ENCODE peak calls at places on chromosomes 7 and 10, in seven cellular contexts. I is neural crest cell; S is HFF-Myc; D is stimulated activated CD4-positive, alpha-beta T cell treated with anti-CD3 and anti-CD28 coated beads, Interleukin-2, amount 100 ng/mL, for 48 hours; O is HT1080; A is T-helper 17 cell; Q is islet precursor cell. K is an unnamed sample.
A peak's percentile ranks its signal among the peaks of the same experiment; 100 is the strongest.

GRCh38 chr7:26686448-26686981 is 177.9 kb downstream of the SKAP2 start:
- DNase-seq in I (no peak), S (no peak), D (no peak), O (peak; percentile 56), A (no peak), Q (peak; percentile 81), K (no peak)

GRCh38 chr7:368651-369475 is 78.9 kb downstream of the FOXL3 start:
- DNase-seq in I (no peak), S (no peak), D (no peak), O (no peak), A (no peak), Q (peak; percentile 64), K (peak; percentile 90)

GRCh38 chr7:118186491-118186890 is 2.5 kb downstream of the LSM8 start:
- DNase-seq in I (no peak), S (no peak), D (no peak), O (no peak), A (no peak), Q (no peak), K (no peak)

GRCh38 chr10:47183726-47184084 is 116.3 kb upstream of the GDF10 start:
- DNase-seq in I (no peak), S (no peak), D (no peak), O (no peak), A (no peak), Q (no peak), K (no peak)

GRCh38 chr10:7484456-7485266 is 73.8 kb upstream of the SFMBT2 start:
- DNase-seq in I (no peak), S (no peak), D (peak; percentile 22), O (no peak), A (peak; percentile 14), Q (peak; percentile 63), K (no peak)

GRCh38 chr10:83734278-83734677 is 405.0 kb upstream of the GHITM start:
- DNase-seq in I (no peak), S (no peak), D (no peak), O (no peak), A (no peak), Q (no peak), K (no peak)

GRCh38 chr10:96299383-96299782 is 4.9 kb upstream of the DNTT start:
- DNase-seq in I (no peak), S (no peak), D (no peak), O (no peak), A (no peak), Q (no peak), K (no peak)

GRCh38 chr7:15751191-15751701 is 64.8 kb upstream of the MEOX2 start:
- DNase-seq in I (no peak), S (no peak), D (no peak), O (no peak), A (no peak), Q (no peak), K (no peak)

GRCh38 chr10:119341236-119342016 is 134.1 kb downstream of the GRK5 start:
- DNase-seq in I (no peak), S (no peak), D (peak; percentile 22), O (peak; percentile 90), A (no peak), Q (peak; percentile 85), K (no peak)

GRCh38 chr10:521844-522243 is 167.6 kb downstream of the DIP2C start:
- DNase-seq in I (no peak), S (no peak), D (no peak), O (no peak), A (no peak), Q (peak; percentile 72), K (peak; percentile 51)

GRCh38 chr7:33334349-33334748 is 205.0 kb downstream of the BBS9 start:
- DNase-seq in I (no peak), S (no peak), D (no peak), O (peak; percentile 16), A (no peak), Q (peak; percentile 60), K (no peak)

GRCh38 chr10:133452453-133452852 is 1.3 kb upstream of the SCART1 start:
- DNase-seq in I (no peak), S (no peak), D (no peak), O (no peak), A (no peak), Q (no peak), K (no peak)

GRCh38 chr7:13793926-13794325 is 195.5 kb downstream of the ETV1 start:
- DNase-seq in I (no peak), S (no peak), D (no peak), O (no peak), A (no peak), Q (no peak), K (no peak)

GRCh38 chr10:50972591-50972990 is 87.2 kb upstream of the A1CF start:
- DNase-seq in I (no peak), S (no peak), D (no peak), O (no peak), A (no peak), Q (no peak), K (no peak)

GRCh38 chr10:133614830-133615580 is 11.6 kb downstream of the FRG2B start:
- DNase-seq in I (no peak), S (no peak), D (no peak), O (no peak), A (no peak), Q (no peak), K (no peak)

GRCh38 chr10:90504172-90504571 is 353.7 kb downstream of the HTR7 start:
- DNase-seq in I (no peak), S (no peak), D (no peak), O (no peak), A (no peak), Q (no peak), K (no peak)

GRCh38 chr10:9296206-9296605 is 1241.7 kb downstream of the GATA3 start:
- DNase-seq in I (no peak), S (no peak), D (no peak), O (peak; percentile 70), A (no peak), Q (no peak), K (no peak)

GRCh38 chr10:91406322-91406721 is 3.8 kb upstream of the HECTD2 start:
- DNase-seq in I (no peak), S (no peak), D (no peak), O (no peak), A (no peak), Q (no peak), K (no peak)

GRCh38 chr10:35613597-35614226 is 8.6 kb downstream of the GJD4 start:
- DNase-seq in I (no peak), S (no peak), D (no peak), O (peak; percentile 42), A (no peak), Q (no peak), K (no peak)

GRCh38 chr7:34425631-34426384 is 232.2 kb upstream of the NPSR1 start:
- DNase-seq in I (no peak), S (no peak), D (no peak), O (no peak), A (no peak), Q (no peak), K (no peak)

GRCh38 chr10:5584895-5585516 is 60.2 kb downstream of the CALML3 start:
- DNase-seq in I (no peak), S (no peak), D (no peak), O (peak; percentile 77), A (no peak), Q (peak; percentile 99), K (peak; percentile 44)